ENCODE peak calls at places on chromosomes 3 and 15, in six cellular contexts. R is substantia nigra, C is T-helper 1 cell, L is left ventricle myocardium inferior, N is sigmoid colon, O is nephron progenitor cell. S is an unnamed sample.

GRCh38 chr15:69025320-69025719 is 10.8 kb downstream of the NOX5 start:
- DNase-seq in R (no peak), C (no peak), L (no peak), N (no peak), O (no peak), S (no peak)

GRCh38 chr3:124768812-124769211 is 38.6 kb downstream of the UMPS start:
- DNase-seq in R (no peak), C (no peak), L (no peak), N (no peak), O (peak), S (no peak)

GRCh38 chr15:63023351-63023945 is 19.1 kb upstream of the TPM1 start:
- DNase-seq in R (no peak), C (no peak), L (no peak), N (no peak), O (no peak), S (peak)

GRCh38 chr3:34260991-34261365 is 462.5 kb downstream of the PDCD6IP start:
- DNase-seq in R (no peak), C (no peak), L (no peak), N (no peak), O (no peak), S (no peak)

GRCh38 chr3:71442648-71443047 is 140.9 kb downstream of the FOXP1 start:
- DNase-seq in R (no peak), C (no peak), L (no peak), N (no peak), O (no peak), S (no peak)

GRCh38 chr3:175885196-175885766 is 1026.1 kb downstream of the NAALADL2 start:
- DNase-seq in R (no peak), C (no peak), L (no peak), N (no peak), O (peak), S (no peak)

GRCh38 chr3:114928989-114929620 is 218.0 kb downstream of the ZBTB20 start:
- DNase-seq in R (no peak), C (no peak), L (no peak), N (no peak), O (no peak), S (no peak)

GRCh38 chr3:126886217-126886616 is 96.7 kb upstream of the PLXNA1 start:
- DNase-seq in R (no peak), C (no peak), L (no peak), N (no peak), O (no peak), S (no peak)

GRCh38 chr3:173153631-173154030 is 12.6 kb upstream of the SPATA16 start:
- DNase-seq in R (no peak), C (no peak), L (no peak), N (no peak), O (no peak), S (no peak)

GRCh38 chr15:90046289-90046688 is 45.2 kb downstream of the ZNF710 start:
- DNase-seq in R (no peak), C (no peak), L (no peak), N (no peak), O (no peak), S (no peak)

GRCh38 chr3:50370594-50370993 is 11.3 kb upstream of the TMEM115 start:
- DNase-seq in R (no peak), C (no peak), L (no peak), N (no peak), O (no peak), S (no peak)

GRCh38 chr15:90184786-90185704 is 16.1 kb upstream of the SEMA4B start:
- DNase-seq in R (peak), C (peak), L (peak), N (peak), O (peak), S (no peak)

GRCh38 chr3:194775266-194775665 is 89.6 kb downstream of the FAM43A start:
- DNase-seq in R (no peak), C (no peak), L (no peak), N (no peak), O (no peak), S (no peak)

GRCh38 chr3:16511561-16512434 is 1.7 kb downstream of the RFTN1 start:
- DNase-seq in R (no peak), C (peak), L (peak), N (peak), O (peak), S (peak)

GRCh38 chr3:11944052-11944673 is 60.0 kb upstream of the SYN2 start:
- DNase-seq in R (no peak), C (no peak), L (no peak), N (no peak), O (peak), S (no peak)

GRCh38 chr15:100241572-100242479 is 99.9 kb downstream of the ADAMTS17 start:
- DNase-seq in R (no peak), C (no peak), L (no peak), N (no peak), O (no peak), S (no peak)

GRCh38 chr3:161977850-161978249 is 481.2 kb downstream of the OTOL1 start:
- DNase-seq in R (no peak), C (no peak), L (no peak), N (no peak), O (no peak), S (no peak)

GRCh38 chr3:55487376-55488241 is 503 bp upstream of the WNT5A start:
- DNase-seq in R (no peak), C (no peak), L (peak), N (peak), O (peak), S (no peak)

S was measured in lower leg skin.